ENCODE peak calls at places on chromosomes 16 and 17, in eight cellular contexts. One of them, this sample, is unnamed.

GRCh38 chr16:50430076-50430475 is 61.3 kb upstream of the BRD7 start:
- DNase-seq in GM12878: no peak
- DNase-seq in tibial nerve: no peak
- DNase-seq in transverse colon: no peak
- DNase-seq in stomach: no peak
- DNase-seq in right lobe of liver: no peak
- DNase-seq in spleen: no peak
- DNase-seq in body of pancreas: no peak
- DNase-seq in this sample: no peak

GRCh38 chr16:3348547-3349167 is 7.0 kb upstream of the OR2C1 start:
- DNase-seq in GM12878: peak; percentile 24
- DNase-seq in body of pancreas: no peak
- DNase-seq in spleen: no peak
- DNase-seq in transverse colon: no peak
- DNase-seq in tibial nerve: no peak
- DNase-seq in right lobe of liver: no peak
- DNase-seq in stomach: no peak
- DNase-seq in this sample: no peak

GRCh38 chr16:53073053-53073452 is 18.3 kb downstream of the CHD9 start:
- DNase-seq in stomach: no peak
- DNase-seq in body of pancreas: no peak
- DNase-seq in right lobe of liver: no peak
- DNase-seq in tibial nerve: no peak
- DNase-seq in GM12878: no peak
- DNase-seq in transverse colon: no peak
- DNase-seq in spleen: no peak
- DNase-seq in this sample: no peak

GRCh38 chr17:73947281-73947975 is 256.1 kb upstream of the RPL38 start:
- DNase-seq in GM12878: no peak
- DNase-seq in right lobe of liver: no peak
- DNase-seq in tibial nerve: no peak
- DNase-seq in body of pancreas: peak; percentile 75
- DNase-seq in stomach: no peak
- DNase-seq in transverse colon: no peak
- DNase-seq in spleen: no peak
- DNase-seq in this sample: no peak

GRCh38 chr16:10966129-10966528 is 21.8 kb downstream of the CLEC16A start:
- DNase-seq in transverse colon: no peak
- DNase-seq in GM12878: no peak
- DNase-seq in spleen: no peak
- DNase-seq in body of pancreas: no peak
- DNase-seq in tibial nerve: no peak
- DNase-seq in stomach: no peak
- DNase-seq in right lobe of liver: no peak
- DNase-seq in this sample: peak; percentile 47

GRCh38 chr16:57773019-57773418 is 29.3 kb downstream of the KIFC3 start:
- DNase-seq in spleen: no peak
- DNase-seq in tibial nerve: no peak
- DNase-seq in transverse colon: no peak
- DNase-seq in GM12878: no peak
- DNase-seq in body of pancreas: peak; percentile 46
- DNase-seq in right lobe of liver: no peak
- DNase-seq in stomach: no peak
- DNase-seq in this sample: no peak

GRCh38 chr16:25143898-25144297 is 32.4 kb downstream of the LCMT1 start:
- DNase-seq in stomach: no peak
- DNase-seq in body of pancreas: peak; percentile 67
- DNase-seq in spleen: no peak
- DNase-seq in right lobe of liver: no peak
- DNase-seq in transverse colon: peak; percentile 25
- DNase-seq in GM12878: no peak
- DNase-seq in tibial nerve: no peak
- DNase-seq in this sample: no peak

GRCh38 chr16:67245189-67245585 is 2.1 kb downstream of the FHOD1 start:
- DNase-seq in GM12878: no peak
- DNase-seq in spleen: peak; percentile 74
- DNase-seq in body of pancreas: no peak
- DNase-seq in transverse colon: no peak
- DNase-seq in right lobe of liver: no peak
- DNase-seq in tibial nerve: no peak
- DNase-seq in stomach: no peak
- DNase-seq in this sample: no peak

GRCh38 chr16:3158014-3158497 is 23.2 kb downstream of the ZNF213 start:
- DNase-seq in right lobe of liver: no peak
- DNase-seq in GM12878: no peak
- DNase-seq in transverse colon: no peak
- DNase-seq in stomach: no peak
- DNase-seq in spleen: no peak
- DNase-seq in tibial nerve: no peak
- DNase-seq in body of pancreas: no peak
- DNase-seq in this sample: peak; percentile 35

DNA sequence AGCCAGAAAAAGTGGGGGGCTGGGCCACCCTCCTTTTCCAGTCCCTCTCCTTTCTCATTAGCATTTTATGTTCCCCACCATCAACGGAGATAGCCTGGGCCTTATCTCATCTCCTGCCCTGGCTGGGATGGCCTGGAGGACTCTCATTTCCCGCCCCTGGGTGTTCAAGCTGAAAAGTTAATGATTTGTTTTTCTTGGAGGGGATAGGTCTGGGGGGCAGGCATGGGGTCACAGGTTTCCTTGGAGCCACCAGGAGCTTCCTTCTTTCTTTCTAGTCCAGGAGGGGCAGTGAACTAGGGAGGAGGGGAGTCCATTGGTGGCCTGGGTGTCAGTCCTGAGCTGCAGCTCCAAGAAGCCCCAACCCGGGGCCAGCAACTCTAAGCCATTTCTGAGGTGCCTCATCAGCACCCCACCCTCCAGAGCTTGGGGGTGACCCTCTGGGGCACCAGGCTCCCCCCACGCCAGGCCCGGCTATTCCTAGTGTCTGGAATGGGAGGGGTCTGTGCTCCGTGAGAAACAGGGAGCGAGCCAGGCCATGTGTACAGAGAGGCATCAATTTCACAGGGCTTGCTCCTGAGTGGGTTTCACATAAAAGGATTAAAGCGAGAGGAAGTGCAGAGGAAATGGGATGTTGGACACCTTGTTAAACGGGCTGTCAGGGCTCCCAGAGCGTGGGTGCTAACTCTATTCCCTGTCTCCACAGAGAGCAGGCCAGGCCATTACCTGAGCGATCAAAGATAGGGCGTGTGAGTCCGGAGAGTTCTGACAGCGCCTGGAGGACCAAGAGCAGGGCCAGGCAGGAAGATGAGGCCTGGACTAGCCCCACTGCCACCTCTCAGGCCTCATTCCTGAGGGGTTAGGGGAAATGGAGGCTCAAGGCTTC is 90.6 kb upstream of the LHX1 start:
- DNase-seq in spleen: peak; percentile 45
- DNase-seq in GM12878: no peak
- DNase-seq in body of pancreas: no peak
- DNase-seq in transverse colon: no peak
- DNase-seq in right lobe of liver: no peak
- DNase-seq in stomach: no peak
- DNase-seq in tibial nerve: no peak
- DNase-seq in this sample: no peak
- TF ChIP-seq POLR2A in spleen: no peak
- TF ChIP-seq POLR2A in GM12878: no peak
- TF ChIP-seq POLR2A in body of pancreas: no peak
- TF ChIP-seq POLR2A in transverse colon: no peak
- TF ChIP-seq POLR2A in right lobe of liver: no peak
- TF ChIP-seq POLR2A in stomach: no peak
- TF ChIP-seq POLR2A in tibial nerve: no peak
- TF ChIP-seq POLR2A in this sample: no peak

DNA sequence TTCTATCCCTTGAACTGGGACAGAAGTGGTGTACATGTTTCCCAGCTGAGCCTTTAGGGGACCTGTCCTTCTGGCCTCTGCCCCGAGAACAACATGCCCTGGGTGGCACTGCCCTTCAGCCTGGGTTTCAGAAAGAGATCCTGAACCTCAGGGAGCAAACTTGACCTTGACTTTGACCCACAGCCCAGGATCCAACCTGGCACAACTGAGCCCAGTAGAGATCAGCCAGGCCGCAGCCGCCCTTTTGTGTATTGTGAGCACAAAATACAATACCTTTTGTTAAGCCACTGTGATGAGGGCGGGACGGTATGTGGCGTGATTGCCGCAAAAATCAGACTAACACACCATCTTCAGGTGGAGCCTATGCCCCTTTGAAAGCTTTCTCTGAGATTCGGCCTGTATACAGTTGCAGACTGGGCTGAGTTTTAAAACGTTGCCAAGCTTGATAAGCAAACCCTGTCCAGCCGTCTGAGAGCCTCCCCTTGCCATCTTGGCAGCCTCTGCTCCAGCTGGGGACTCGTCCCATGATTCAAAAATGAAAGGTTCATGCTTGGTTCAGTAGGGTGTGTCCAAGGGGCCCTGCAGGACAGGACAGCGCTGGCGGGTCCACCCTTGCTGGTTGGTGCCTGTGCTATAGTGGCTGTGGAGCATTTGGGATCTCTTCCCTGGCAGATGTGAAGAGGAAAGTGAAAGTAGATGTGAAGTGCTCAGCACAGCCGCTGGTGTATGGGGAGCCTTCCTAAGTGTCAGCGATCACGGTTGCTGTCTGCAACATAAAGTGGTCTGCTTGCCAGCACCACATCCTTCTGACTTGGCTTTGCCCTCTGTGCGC is 40.3 kb downstream of the FOXL1 start:
- DNase-seq in stomach: no peak
- DNase-seq in right lobe of liver: no peak
- DNase-seq in GM12878: no peak
- DNase-seq in body of pancreas: no peak
- DNase-seq in tibial nerve: no peak
- DNase-seq in transverse colon: no peak
- DNase-seq in spleen: no peak
- DNase-seq in this sample: peak; percentile 30
- H3K27me3 ChIP-seq in stomach: peaks cover 24% of the 10 kb centered on the region
- H3K27me3 ChIP-seq in right lobe of liver: no peaks in the 10 kb centered on the region
- H3K27me3 ChIP-seq in GM12878: no peaks in the 10 kb centered on the region
- H3K27me3 ChIP-seq in body of pancreas: no peaks in the 10 kb centered on the region
- H3K27me3 ChIP-seq in tibial nerve: no peaks in the 10 kb centered on the region
- H3K27me3 ChIP-seq in transverse colon: no peaks in the 10 kb centered on the region
- H3K27me3 ChIP-seq in spleen: peaks cover 5% of the 10 kb centered on the region
- H3K27me3 ChIP-seq in this sample: no peaks in the 10 kb centered on the region

DNA sequence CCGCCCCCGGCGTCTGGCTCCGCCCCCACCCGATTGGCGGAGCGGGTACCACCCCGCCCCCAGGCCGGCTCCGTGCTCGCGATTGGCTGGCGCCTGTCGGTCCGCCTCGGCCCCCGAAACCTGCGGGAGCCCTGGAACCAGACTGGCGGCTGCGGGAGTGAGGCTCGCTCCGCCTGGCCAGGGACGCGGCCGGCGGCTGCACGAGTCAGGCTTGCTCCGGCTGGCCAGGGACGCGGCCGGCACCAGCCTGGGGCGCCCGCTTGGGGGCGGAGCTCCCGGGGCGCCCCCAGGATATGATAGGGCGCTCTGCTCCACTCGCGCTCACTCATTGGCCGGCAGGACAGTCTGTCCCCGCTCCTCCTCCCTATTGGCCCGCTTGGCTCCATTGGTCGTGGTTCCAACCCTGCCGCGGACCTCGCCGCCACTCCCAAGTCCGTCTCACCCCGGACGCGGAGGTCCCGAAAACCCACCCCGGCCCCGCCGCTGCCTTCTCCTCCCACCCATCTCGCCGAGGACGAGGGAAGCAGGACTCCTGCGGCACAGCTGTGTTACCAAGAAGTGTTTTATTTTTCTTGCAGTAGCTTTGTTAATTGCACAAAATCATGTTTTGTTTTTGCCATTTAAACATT is 340 bp upstream of the ROGDI start:
- DNase-seq in transverse colon: peak; percentile 93
- DNase-seq in right lobe of liver: peak; percentile 94
- DNase-seq in stomach: peak; percentile 93
- DNase-seq in GM12878: peak; percentile 47
- DNase-seq in body of pancreas: peak; percentile 93
- DNase-seq in spleen: peak; percentile 97
- DNase-seq in tibial nerve: peak; percentile 85
- DNase-seq in this sample: peak; percentile 91
- TF ChIP-seq POLR2A in transverse colon: no peak
- TF ChIP-seq POLR2A in right lobe of liver: no peak
- TF ChIP-seq POLR2A in stomach: no peak
- TF ChIP-seq POLR2A in GM12878: peak; percentile 74
- TF ChIP-seq POLR2A in body of pancreas: no peak
- TF ChIP-seq POLR2A in spleen: no peak
- TF ChIP-seq POLR2A in tibial nerve: no peak
- TF ChIP-seq POLR2A in this sample: peak; percentile 26

GRCh38 chr17:48690655-48691054 is 31.7 kb downstream of the PRAC1 start:
- DNase-seq in GM12878: no peak
- DNase-seq in right lobe of liver: no peak
- DNase-seq in tibial nerve: no peak
- DNase-seq in spleen: no peak
- DNase-seq in body of pancreas: no peak
- DNase-seq in stomach: no peak
- DNase-seq in transverse colon: no peak
- DNase-seq in this sample: no peak
- H3K27me3 ChIP-seq in GM12878: no peaks in the 10 kb centered on the region
- H3K27me3 ChIP-seq in right lobe of liver: no peaks in the 10 kb centered on the region
- H3K27me3 ChIP-seq in tibial nerve: no peaks in the 10 kb centered on the region
- H3K27me3 ChIP-seq in spleen: peaks cover 22% of the 10 kb centered on the region
- H3K27me3 ChIP-seq in body of pancreas: no peaks in the 10 kb centered on the region
- H3K27me3 ChIP-seq in stomach: peaks cover 46% of the 10 kb centered on the region
- H3K27me3 ChIP-seq in transverse colon: peaks cover 15% of the 10 kb centered on the region
- H3K27me3 ChIP-seq in this sample: peaks cover 3% of the 10 kb centered on the region